ENCODE peak calls at places on chromosome 12, in ten cellular contexts. One of them, this sample, is unnamed.

GRCh38 chr12:4120316-4120920 is 153.1 kb upstream of the CCND2 start:
- DNase-seq in IMR-90: no peak
- DNase-seq in SK-N-SH: no peak
- DNase-seq in astrocyte: no peak
- DNase-seq in mesenchymal stem cell: no peak
- DNase-seq in body of pancreas: no peak
- DNase-seq in right lobe of liver: peak
- DNase-seq in aorta: no peak
- DNase-seq in upper lobe of right lung: no peak
- DNase-seq in OCI-LY7: no peak
- DNase-seq in this sample: no peak

GRCh38 chr12:95970905-95971304 is 25.2 kb downstream of the HAL start:
- DNase-seq in IMR-90: no peak
- DNase-seq in SK-N-SH: no peak
- DNase-seq in astrocyte: peak
- DNase-seq in mesenchymal stem cell: no peak
- DNase-seq in body of pancreas: no peak
- DNase-seq in right lobe of liver: no peak
- DNase-seq in aorta: no peak
- DNase-seq in upper lobe of right lung: no peak
- DNase-seq in OCI-LY7: no peak
- DNase-seq in this sample: no peak

GRCh38 chr12:64036414-64036813 is 185.7 kb downstream of the KICS2 start:
- DNase-seq in IMR-90: no peak
- DNase-seq in SK-N-SH: no peak
- DNase-seq in astrocyte: peak
- DNase-seq in mesenchymal stem cell: no peak
- DNase-seq in body of pancreas: no peak
- DNase-seq in right lobe of liver: no peak
- DNase-seq in aorta: no peak
- DNase-seq in upper lobe of right lung: no peak
- DNase-seq in OCI-LY7: no peak
- DNase-seq in this sample: no peak

GRCh38 chr12:39595923-39596322 is 23.7 kb downstream of the ABCD2 start:
- DNase-seq in IMR-90: no peak
- DNase-seq in SK-N-SH: no peak
- DNase-seq in astrocyte: no peak
- DNase-seq in mesenchymal stem cell: no peak
- DNase-seq in body of pancreas: no peak
- DNase-seq in right lobe of liver: no peak
- DNase-seq in aorta: no peak
- DNase-seq in upper lobe of right lung: no peak
- DNase-seq in OCI-LY7: no peak
- DNase-seq in this sample: no peak

GRCh38 chr12:9798008-9798619 is 29.2 kb upstream of the KLRF1 start:
- DNase-seq in IMR-90: peak
- DNase-seq in SK-N-SH: no peak
- DNase-seq in astrocyte: peak
- DNase-seq in mesenchymal stem cell: peak
- DNase-seq in body of pancreas: peak
- DNase-seq in right lobe of liver: no peak
- DNase-seq in aorta: no peak
- DNase-seq in upper lobe of right lung: no peak
- DNase-seq in OCI-LY7: peak
- DNase-seq in this sample: no peak

GRCh38 chr12:48980953-48981756 is 3.0 kb downstream of the WNT1 start:
- DNase-seq in IMR-90: peak
- DNase-seq in SK-N-SH: peak
- DNase-seq in astrocyte: no peak
- DNase-seq in mesenchymal stem cell: peak
- DNase-seq in body of pancreas: no peak
- DNase-seq in right lobe of liver: no peak
- DNase-seq in aorta: peak
- DNase-seq in upper lobe of right lung: peak
- DNase-seq in OCI-LY7: no peak
- DNase-seq in this sample: no peak

GRCh38 chr12:100963381-100963780 is 168.8 kb downstream of the ANO4 start:
- DNase-seq in IMR-90: no peak
- DNase-seq in SK-N-SH: no peak
- DNase-seq in astrocyte: no peak
- DNase-seq in mesenchymal stem cell: peak
- DNase-seq in body of pancreas: no peak
- DNase-seq in right lobe of liver: no peak
- DNase-seq in aorta: no peak
- DNase-seq in upper lobe of right lung: no peak
- DNase-seq in OCI-LY7: no peak
- DNase-seq in this sample: no peak

GRCh38 chr12:130688027-130688778 is 27.9 kb downstream of the RIMBP2 start:
- DNase-seq in IMR-90: no peak
- DNase-seq in SK-N-SH: no peak
- DNase-seq in astrocyte: no peak
- DNase-seq in mesenchymal stem cell: no peak
- DNase-seq in body of pancreas: no peak
- DNase-seq in right lobe of liver: no peak
- DNase-seq in aorta: peak
- DNase-seq in upper lobe of right lung: no peak
- DNase-seq in OCI-LY7: no peak
- DNase-seq in this sample: no peak

GRCh38 chr12:110135012-110135411 is 10.9 kb downstream of the IFT81 start:
- DNase-seq in IMR-90: peak
- DNase-seq in SK-N-SH: no peak
- DNase-seq in astrocyte: peak
- DNase-seq in mesenchymal stem cell: peak
- DNase-seq in body of pancreas: no peak
- DNase-seq in right lobe of liver: no peak
- DNase-seq in aorta: no peak
- DNase-seq in upper lobe of right lung: no peak
- DNase-seq in OCI-LY7: peak
- DNase-seq in this sample: no peak

GRCh38 chr12:26239508-26240328 is 44.3 kb downstream of the SSPN start:
- DNase-seq in IMR-90: peak
- DNase-seq in SK-N-SH: no peak
- DNase-seq in astrocyte: peak
- DNase-seq in mesenchymal stem cell: peak
- DNase-seq in body of pancreas: peak
- DNase-seq in right lobe of liver: no peak
- DNase-seq in aorta: peak
- DNase-seq in upper lobe of right lung: no peak
- DNase-seq in OCI-LY7: no peak
- DNase-seq in this sample: peak

GRCh38 chr12:62933871-62934798 is 815 bp downstream of the PPM1H start:
- DNase-seq in IMR-90: peak
- DNase-seq in SK-N-SH: peak
- DNase-seq in astrocyte: peak
- DNase-seq in mesenchymal stem cell: peak
- DNase-seq in body of pancreas: peak
- DNase-seq in right lobe of liver: peak
- DNase-seq in aorta: peak
- DNase-seq in upper lobe of right lung: peak
- DNase-seq in OCI-LY7: peak
- DNase-seq in this sample: no peak

DNA sequence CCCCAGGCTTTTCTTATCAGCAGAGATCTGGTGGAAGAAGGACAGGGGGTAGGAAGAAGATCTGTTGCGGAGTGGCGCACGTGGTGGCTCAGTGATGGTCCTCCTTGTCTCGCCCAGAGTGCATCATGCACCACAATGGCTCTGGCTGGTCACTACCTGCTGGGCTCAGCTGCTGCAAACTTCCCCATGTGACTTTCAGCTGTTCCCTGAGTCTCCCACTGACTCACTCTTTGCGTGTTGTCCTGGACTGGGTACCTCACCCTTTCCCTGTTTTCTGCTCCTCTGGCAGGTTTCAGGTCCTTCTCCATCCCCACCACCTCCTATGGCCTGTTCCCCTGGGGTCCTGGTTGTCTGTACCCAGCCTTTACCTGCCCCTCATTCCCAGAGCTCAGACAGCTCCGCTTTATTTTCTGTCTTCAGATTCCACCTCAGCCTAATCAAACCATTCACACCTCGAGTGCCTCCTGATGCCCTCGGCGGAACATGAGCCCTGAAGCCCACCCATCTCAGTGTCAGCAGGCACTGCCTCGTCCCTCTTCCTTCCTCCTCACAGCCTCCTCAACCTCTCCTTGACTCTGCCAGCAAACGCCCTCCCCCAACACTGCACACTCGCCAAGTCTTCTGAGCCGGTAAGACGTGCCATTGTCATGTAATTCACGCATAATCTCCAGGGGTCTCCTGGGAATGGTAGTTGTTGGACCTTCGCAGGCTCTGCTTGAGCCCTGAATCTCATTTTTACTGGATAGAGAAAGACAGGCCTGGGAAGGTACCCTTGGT is 1.8 kb downstream of the C1R start:
- DNase-seq in IMR-90: peak
- DNase-seq in SK-N-SH: no peak
- DNase-seq in astrocyte: no peak
- DNase-seq in mesenchymal stem cell: peak
- DNase-seq in body of pancreas: no peak
- DNase-seq in right lobe of liver: peak
- DNase-seq in aorta: no peak
- DNase-seq in upper lobe of right lung: no peak
- DNase-seq in OCI-LY7: no peak
- DNase-seq in this sample: peak
- H3K4me3 ChIP-seq in IMR-90: no peak
- H3K4me3 ChIP-seq in SK-N-SH: no peak
- H3K4me3 ChIP-seq in astrocyte: no peak
- H3K4me3 ChIP-seq in mesenchymal stem cell: no peak
- H3K4me3 ChIP-seq in body of pancreas: no peak
- H3K4me3 ChIP-seq in right lobe of liver: peak
- H3K4me3 ChIP-seq in aorta: no peak
- H3K4me3 ChIP-seq in upper lobe of right lung: peak
- H3K4me3 ChIP-seq in OCI-LY7: no peak
- H3K4me3 ChIP-seq in this sample: peak

GRCh38 chr12:127912266-127912665 is 354.7 kb upstream of the TMEM132C start:
- DNase-seq in IMR-90: no peak
- DNase-seq in SK-N-SH: no peak
- DNase-seq in astrocyte: no peak
- DNase-seq in mesenchymal stem cell: no peak
- DNase-seq in body of pancreas: no peak
- DNase-seq in right lobe of liver: no peak
- DNase-seq in aorta: no peak
- DNase-seq in upper lobe of right lung: no peak
- DNase-seq in OCI-LY7: no peak
- DNase-seq in this sample: no peak
- H3K27ac ChIP-seq in IMR-90: no peak
- H3K27ac ChIP-seq in SK-N-SH: no peak
- H3K27ac ChIP-seq in astrocyte: no peak
- H3K27ac ChIP-seq in mesenchymal stem cell: no peak
- H3K27ac ChIP-seq in body of pancreas: no peak
- H3K27ac ChIP-seq in right lobe of liver: no peak
- H3K27ac ChIP-seq in aorta: no peak
- H3K27ac ChIP-seq in upper lobe of right lung: no peak
- H3K27ac ChIP-seq in OCI-LY7: no peak
- H3K27ac ChIP-seq in this sample: no peak

GRCh38 chr12:12624479-12625120 is 12.9 kb downstream of the CREBL2 start:
- DNase-seq in IMR-90: no peak
- DNase-seq in SK-N-SH: no peak
- DNase-seq in astrocyte: no peak
- DNase-seq in mesenchymal stem cell: no peak
- DNase-seq in body of pancreas: no peak
- DNase-seq in right lobe of liver: no peak
- DNase-seq in aorta: no peak
- DNase-seq in upper lobe of right lung: no peak
- DNase-seq in OCI-LY7: no peak
- DNase-seq in this sample: no peak

GRCh38 chr12:12622418-12622817 is 10.7 kb downstream of the CREBL2 start:
- DNase-seq in IMR-90: no peak
- DNase-seq in SK-N-SH: no peak
- DNase-seq in astrocyte: no peak
- DNase-seq in mesenchymal stem cell: no peak
- DNase-seq in body of pancreas: no peak
- DNase-seq in right lobe of liver: no peak
- DNase-seq in aorta: no peak
- DNase-seq in upper lobe of right lung: no peak
- DNase-seq in OCI-LY7: no peak
- DNase-seq in this sample: no peak

GRCh38 chr12:12628013-12628412 is 16.3 kb downstream of the CREBL2 start:
- DNase-seq in IMR-90: peak
- DNase-seq in SK-N-SH: no peak
- DNase-seq in astrocyte: peak
- DNase-seq in mesenchymal stem cell: peak
- DNase-seq in body of pancreas: no peak
- DNase-seq in right lobe of liver: no peak
- DNase-seq in aorta: no peak
- DNase-seq in upper lobe of right lung: no peak
- DNase-seq in OCI-LY7: no peak
- DNase-seq in this sample: no peak

GRCh38 chr12:12627308-12627827 is 15.7 kb downstream of the CREBL2 start:
- DNase-seq in IMR-90: no peak
- DNase-seq in SK-N-SH: no peak
- DNase-seq in astrocyte: no peak
- DNase-seq in mesenchymal stem cell: no peak
- DNase-seq in body of pancreas: no peak
- DNase-seq in right lobe of liver: no peak
- DNase-seq in aorta: no peak
- DNase-seq in upper lobe of right lung: no peak
- DNase-seq in OCI-LY7: no peak
- DNase-seq in this sample: no peak

DNA sequence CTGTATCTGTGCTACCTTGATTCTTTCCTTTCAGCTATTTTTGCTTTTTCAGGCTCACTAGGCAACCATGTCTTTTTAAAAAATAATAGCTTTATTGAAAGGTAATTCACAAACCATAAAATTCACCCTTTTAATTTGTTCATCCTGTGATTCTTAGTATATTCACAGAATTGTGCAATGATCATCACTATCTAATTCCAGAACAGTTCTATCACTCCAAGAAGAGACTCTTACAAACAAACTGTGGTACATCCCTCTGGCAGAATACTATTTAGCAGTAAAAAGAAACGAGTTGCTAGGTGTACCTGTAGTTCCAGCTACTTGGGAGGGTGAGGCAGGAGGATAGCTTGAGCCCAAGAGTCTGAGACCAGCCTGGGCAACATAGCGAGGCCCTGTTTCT is 14.8 kb downstream of the CREBL2 start:
- DNase-seq in IMR-90: peak
- DNase-seq in SK-N-SH: no peak
- DNase-seq in astrocyte: no peak
- DNase-seq in mesenchymal stem cell: no peak
- DNase-seq in body of pancreas: no peak
- DNase-seq in right lobe of liver: no peak
- DNase-seq in aorta: no peak
- DNase-seq in upper lobe of right lung: no peak
- DNase-seq in OCI-LY7: no peak
- DNase-seq in this sample: no peak
- H3K4me3 ChIP-seq in IMR-90: no peak
- H3K4me3 ChIP-seq in SK-N-SH: no peak
- H3K4me3 ChIP-seq in astrocyte: no peak
- H3K4me3 ChIP-seq in mesenchymal stem cell: no peak
- H3K4me3 ChIP-seq in body of pancreas: no peak
- H3K4me3 ChIP-seq in right lobe of liver: no peak
- H3K4me3 ChIP-seq in aorta: no peak
- H3K4me3 ChIP-seq in upper lobe of right lung: no peak
- H3K4me3 ChIP-seq in OCI-LY7: no peak
- H3K4me3 ChIP-seq in this sample: no peak

DNA sequence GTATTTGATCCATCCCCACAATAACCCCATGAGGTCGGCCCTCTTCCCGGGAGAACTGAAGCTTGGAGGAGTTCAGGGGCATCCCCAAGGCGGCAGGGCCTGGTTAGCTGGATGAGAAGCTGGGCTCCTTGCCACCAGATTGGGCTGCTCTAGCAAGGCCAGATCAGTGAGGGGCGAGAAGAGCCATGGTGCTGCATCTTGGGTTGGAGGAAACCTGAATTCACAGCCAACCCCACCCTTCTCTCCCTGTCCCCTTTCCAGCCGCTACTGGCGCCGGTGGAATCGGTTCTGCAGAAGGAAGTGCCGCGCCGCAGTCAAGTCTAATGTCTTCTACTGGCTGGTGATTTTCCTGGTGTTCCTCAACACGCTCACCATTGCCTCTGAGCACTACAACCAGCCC is 228.6 kb upstream of the FKBP4 start:
- DNase-seq in IMR-90: no peak
- DNase-seq in SK-N-SH: no peak
- DNase-seq in astrocyte: no peak
- DNase-seq in mesenchymal stem cell: no peak
- DNase-seq in body of pancreas: no peak
- DNase-seq in right lobe of liver: no peak
- DNase-seq in aorta: no peak
- DNase-seq in upper lobe of right lung: no peak
- DNase-seq in OCI-LY7: no peak
- DNase-seq in this sample: no peak
- H3K27ac ChIP-seq in IMR-90: no peak
- H3K27ac ChIP-seq in SK-N-SH: no peak
- H3K27ac ChIP-seq in astrocyte: no peak
- H3K27ac ChIP-seq in mesenchymal stem cell: no peak
- H3K27ac ChIP-seq in body of pancreas: no peak
- H3K27ac ChIP-seq in right lobe of liver: no peak
- H3K27ac ChIP-seq in aorta: no peak
- H3K27ac ChIP-seq in upper lobe of right lung: no peak
- H3K27ac ChIP-seq in OCI-LY7: no peak
- H3K27ac ChIP-seq in this sample: no peak

This sample was measured in suprapubic skin.